ENCODE peak calls at places on chromosomes 5 and 9, in eight cellular contexts. Q is activated CD8-positive, alpha-beta memory T cell treated with anti-CD3 and anti-CD28 coated beads for 48 hours; T is activated naive CD8-positive, alpha-beta T cell treated with anti-CD3 and anti-CD28 coated beads for 36 hours; Y is T-helper 22 cell; J is heart left ventricle; O is stimulated activated naive CD8-positive, alpha-beta T cell treated with anti-CD3 and anti-CD28 coated beads, Interleukin-15, Interleukin-2, amounts not matched to agents 100 U/mL and 50 U/mL, for 24 hours; B is germinal center; E is cardiac septum. G is an unnamed sample.

GRCh38 chr9:117720066-117720465 is 15.9 kb downstream of the TLR4 start:
- DNase-seq in Q (no peak), T (no peak), Y (no peak), J (no peak), O (no peak), B (no peak), E (no peak), G (no peak)

GRCh38 chr5:60334281-60334713 is 365.7 kb downstream of the DEPDC1B start:
- DNase-seq in Q (no peak), T (no peak), Y (no peak), J (no peak), O (no peak), B (no peak), E (no peak), G (no peak)

GRCh38 chr9:78973906-78974305 is 597.9 kb upstream of the TLE4 start:
- DNase-seq in Q (no peak), T (no peak), Y (no peak), J (no peak), O (no peak), B (no peak), E (no peak), G (no peak)

GRCh38 chr9:111456536-111456935 is 27.6 kb downstream of the ECPAS start:
- DNase-seq in Q (no peak), T (no peak), Y (no peak), J (no peak), O (no peak), B (no peak), E (no peak), G (no peak)

GRCh38 chr9:108676344-108676743 is 179.4 kb downstream of the ACTL7B start:
- DNase-seq in Q (no peak), T (no peak), Y (no peak), J (no peak), O (no peak), B (no peak), E (no peak), G (no peak)

GRCh38 chr9:35749515-35750255 is 598 bp downstream of the RGP1 start:
- DNase-seq in Q (no peak), T (peak; percentile 52), Y (no peak), J (peak; percentile 59), O (peak; percentile 54), B (peak; percentile 19), E (no peak), G (peak; percentile 78)

GRCh38 chr5:175513297-175513696 is 34.9 kb downstream of the SFXN1 start:
- DNase-seq in Q (no peak), T (no peak), Y (no peak), J (no peak), O (no peak), B (no peak), E (no peak), G (no peak)

GRCh38 chr5:138111937-138112336 is 27.3 kb downstream of the NME5 start:
- DNase-seq in Q (no peak), T (no peak), Y (no peak), J (no peak), O (no peak), B (no peak), E (no peak), G (no peak)

GRCh38 chr5:99605904-99606303 is 677.1 kb upstream of the CHD1 start:
- DNase-seq in Q (no peak), T (no peak), Y (no peak), J (no peak), O (no peak), B (no peak), E (no peak), G (no peak)

GRCh38 chr9:99075246-99075912 is 29.5 kb upstream of the TGFBR1 start:
- DNase-seq in Q (no peak), T (no peak), Y (no peak), J (no peak), O (no peak), B (no peak), E (no peak), G (no peak)

GRCh38 chr9:128921881-128922763 is 1.3 kb downstream of the PHYHD1 start:
- DNase-seq in Q (no peak), T (peak; percentile 57), Y (no peak), J (peak; percentile 65), O (peak; percentile 48), B (no peak), E (no peak), G (peak; percentile 81)

GRCh38 chr9:91220491-91221135 is 141.1 kb downstream of the AUH start:
- DNase-seq in Q (no peak), T (no peak), Y (no peak), J (peak; percentile 57), O (no peak), B (no peak), E (no peak), G (no peak)

GRCh38 chr9:84785766-84786547 is 116.4 kb downstream of the NTRK2 start:
- DNase-seq in Q (no peak), T (no peak), Y (no peak), J (no peak), O (no peak), B (no peak), E (no peak), G (no peak)

GRCh38 chr5:145908206-145908945 is 28.0 kb upstream of the SH3RF2 start:
- DNase-seq in Q (no peak), T (no peak), Y (no peak), J (no peak), O (no peak), B (no peak), E (no peak), G (no peak)

GRCh38 chr5:61416010-61416409 is 84.0 kb downstream of the ZSWIM6 start:
- DNase-seq in Q (no peak), T (no peak), Y (no peak), J (no peak), O (no peak), B (no peak), E (no peak), G (no peak)

G was measured in upper lobe of right lung.